ENCODE peak calls at places on chromosome 2, in eight cellular contexts. A, P, H, M, F, L, G and V are unnamed samples.

GRCh38 chr2:102737435-102737834 is 24.4 kb upstream of the TMEM182 start:
- DNase-seq in L (no peak), P (no peak), H (no peak), G (no peak), A (no peak), F (no peak), M (no peak), V (no peak)

GRCh38 chr2:9740382-9741040 is 102.8 kb upstream of the TAF1B start:
- DNase-seq in G (no peak), H (no peak), P (no peak), A (no peak), F (no peak), L (no peak), M (no peak), V (no peak)

GRCh38 chr2:240451108-240451611 is 15.7 kb downstream of the GPC1 start:
- DNase-seq in F (no peak), G (no peak), M (no peak), P (no peak), L (no peak), H (no peak), A (no peak), V (peak; percentile 51)

GRCh38 chr2:10439971-10440370 is 8.2 kb downstream of the ODC1 start:
- DNase-seq in G (no peak), L (peak; percentile 40), M (no peak), P (no peak), H (no peak), F (no peak), A (no peak), V (no peak)

GRCh38 chr2:108616731-108617161 is 82.5 kb downstream of the LIMS1 start:
- DNase-seq in H (no peak), F (peak; percentile 91), L (no peak), A (no peak), P (peak; percentile 55), M (peak; percentile 49), G (no peak), V (no peak)

GRCh38 chr2:201358684-201359083 is 1.5 kb upstream of the FLACC1 start:
- DNase-seq in M (no peak), A (no peak), H (peak; percentile 59), G (no peak), F (no peak), P (peak; percentile 46), L (no peak), V (no peak)

GRCh38 chr2:68764041-68764780 is 29.6 kb downstream of the ARHGAP25 start:
- DNase-seq in G (no peak), M (no peak), L (no peak), A (no peak), F (no peak), P (no peak), H (no peak), V (no peak)

GRCh38 chr2:171208648-171209047 is 48.0 kb upstream of the TLK1 start:
- DNase-seq in M (no peak), F (no peak), L (no peak), G (no peak), H (no peak), A (no peak), P (no peak), V (no peak)

GRCh38 chr2:50769416-50769815 is 262.5 kb downstream of the NRXN1 start:
- DNase-seq in P (no peak), G (no peak), H (no peak), L (no peak), F (peak; percentile 14), M (peak; percentile 65), A (no peak), V (no peak)

GRCh38 chr2:222738759-222739292 is 67.4 kb downstream of the MOGAT1 start:
- DNase-seq in A (no peak), G (no peak), P (no peak), L (no peak), M (no peak), H (no peak), F (no peak), V (no peak)

GRCh38 chr2:129074526-129074925 is 755.9 kb upstream of the HS6ST1 start:
- DNase-seq in L (no peak), F (no peak), M (no peak), P (no peak), A (no peak), G (no peak), H (no peak), V (no peak)

GRCh38 chr2:147424766-147425165 is 420.1 kb upstream of the ACVR2A start:
- DNase-seq in H (no peak), M (no peak), F (no peak), G (no peak), A (no peak), L (no peak), P (peak; percentile 40), V (no peak)

GRCh38 chr2:10487144-10488104 is 39.3 kb upstream of the ODC1 start:
- DNase-seq in M (peak; percentile 41), H (no peak), L (no peak), G (no peak), F (no peak), A (no peak), P (no peak), V (no peak)

GRCh38 chr2:166382-166781 is 97.5 kb downstream of the SH3YL1 start:
- DNase-seq in A (no peak), G (no peak), P (no peak), F (no peak), H (no peak), M (no peak), L (no peak), V (no peak)

GRCh38 chr2:182355815-182356214 is 71.0 kb downstream of the PDE1A start:
- DNase-seq in H (peak; percentile 48), L (no peak), P (no peak), G (no peak), A (no peak), F (no peak), M (no peak), V (no peak)

GRCh38 chr2:34806396-34806795 is 1207.3 kb upstream of the FAM98A start:
- DNase-seq in P (no peak), F (no peak), L (no peak), G (no peak), H (no peak), M (no peak), A (no peak), V (no peak)

GRCh38 chr2:201257381-201257940 is 2.9 kb upstream of the CASP8 start:
- DNase-seq in H (no peak), A (peak; percentile 57), P (no peak), F (no peak), L (peak; percentile 73), M (peak; percentile 41), G (no peak), V (no peak)

GRCh38 chr2:74951211-74951754 is 7.2 kb upstream of the POLE4 start:
- DNase-seq in L (no peak), H (no peak), F (no peak), A (no peak), P (no peak), G (no peak), M (no peak), V (no peak)

GRCh38 chr2:71829008-71829407 is 318.7 kb downstream of the CYP26B1 start:
- DNase-seq in F (no peak), M (no peak), P (no peak), H (no peak), A (no peak), G (no peak), L (no peak), V (no peak)

GRCh38 chr2:30683240-30683956 is 123.8 kb downstream of the CAPN13 start:
- DNase-seq in F (no peak), H (no peak), P (no peak), A (no peak), G (no peak), M (no peak), L (no peak), V (no peak)

GRCh38 chr2:188524519-188525113 is 232.9 kb downstream of the GULP1 start:
- DNase-seq in P (peak; percentile 28), H (peak; percentile 81), G (no peak), M (no peak), F (peak; percentile 29), L (no peak), A (no peak), V (no peak)

GRCh38 chr2:232456296-232457120 is 555 bp downstream of the ALPI start:
- DNase-seq in P (no peak), L (no peak), F (no peak), A (no peak), M (no peak), G (no peak), H (no peak), V (no peak)

GRCh38 chr2:69188174-69188900 is 175.4 kb downstream of the ANTXR1 start:
- DNase-seq in M (no peak), H (no peak), A (no peak), P (no peak), F (no peak), L (no peak), G (no peak), V (no peak)

GRCh38 chr2:120246546-120247300 is 5.9 kb upstream of the RALB start:
- DNase-seq in H (no peak), M (peak; percentile 33), F (peak; percentile 10), L (no peak), A (no peak), G (no peak), P (peak; percentile 13), V (no peak)

GRCh38 chr2:236823976-236824375 is 254.4 kb downstream of the ACKR3 start:
- DNase-seq in M (no peak), F (no peak), A (no peak), P (no peak), G (no peak), H (no peak), L (no peak), V (no peak)